ENCODE peak calls at places on chromosomes 2 and 18, in six cellular contexts. I is A549; L is cardiac fibroblast; V is T-helper 9 cell; Y is stimulated activated CD4-positive, alpha-beta T cell treated with anti-CD3 and anti-CD28 coated beads, Interleukin-4, amount 100 ng/mL, for 4 hours; Q is endothelial cell of umbilical vein. A is an unnamed sample.

GRCh38 chr2:196242131-196242620 is 70.8 kb upstream of the STK17B start:
- DNase-seq in L (no peak), Q (no peak), I (no peak), Y (no peak), V (no peak), A (no peak)

GRCh38 chr2:939936-940620 is 10.6 kb upstream of the SNTG2 start:
- DNase-seq in V (no peak), Y (no peak), Q (no peak), L (peak), I (no peak), A (no peak)

GRCh38 chr18:32301976-32302743 is 112.3 kb downstream of the MEP1B start:
- DNase-seq in V (no peak), Q (peak), L (peak), I (peak), Y (no peak), A (no peak)

GRCh38 chr18:50706199-50706598 is 113.6 kb downstream of the MRO start:
- DNase-seq in Y (no peak), V (no peak), Q (no peak), I (no peak), L (no peak), A (no peak)

GRCh38 chr18:23982154-23983071 is 32.1 kb upstream of the TTC39C start:
- DNase-seq in Y (no peak), L (peak), V (no peak), I (peak), Q (peak), A (no peak)

GRCh38 chr2:145832681-145833080 is 1312.8 kb upstream of the ZEB2 start:
- DNase-seq in I (no peak), Y (no peak), Q (no peak), L (no peak), V (no peak), A (no peak)

GRCh38 chr2:17083902-17084301 is 418.3 kb upstream of the CYRIA start:
- DNase-seq in Y (no peak), I (no peak), V (no peak), Q (no peak), L (no peak), A (no peak)

GRCh38 chr2:236244256-236244655 is 19.9 kb downstream of the ASB18 start:
- DNase-seq in V (no peak), Q (no peak), Y (no peak), L (no peak), I (no peak), A (no peak)

GRCh38 chr2:177721815-177722552 is 329.4 kb downstream of the AGPS start:
- DNase-seq in L (no peak), V (no peak), Q (no peak), Y (no peak), I (no peak), A (no peak)

GRCh38 chr2:170739048-170739447 is 23.9 kb downstream of the SP5 start:
- DNase-seq in I (peak), V (no peak), Y (no peak), Q (no peak), L (peak), A (peak)

GRCh38 chr2:176160251-176161040 is 3.3 kb downstream of the HOXD3 start:
- DNase-seq in L (peak), V (no peak), I (no peak), Y (no peak), Q (no peak), A (no peak)

GRCh38 chr18:13547347-13547746 is 179.0 kb downstream of the FAM210A start:
- DNase-seq in Q (no peak), L (no peak), I (no peak), Y (no peak), V (no peak), A (no peak)

GRCh38 chr18:45887585-45887984 is 62.1 kb downstream of the SIGLEC15 start:
- DNase-seq in Q (no peak), Y (no peak), V (no peak), I (no peak), L (no peak), A (no peak)

GRCh38 chr2:232970051-232970450 is 43.0 kb downstream of the NGEF start:
- DNase-seq in L (no peak), Y (no peak), V (no peak), I (no peak), Q (no peak), A (no peak)

GRCh38 chr2:224870341-224870740 is 154.2 kb upstream of the CCDC195 start:
- DNase-seq in I (no peak), Q (no peak), L (no peak), Y (no peak), V (no peak), A (no peak)

GRCh38 chr2:74009577-74009976 is 24.9 kb downstream of the TET3 start:
- DNase-seq in Y (no peak), I (no peak), V (no peak), Q (no peak), L (no peak), A (no peak)

GRCh38 chr18:39305756-39306155 is 1740.2 kb upstream of the CELF4 start:
- DNase-seq in I (no peak), L (no peak), Y (no peak), V (no peak), Q (peak), A (no peak)

GRCh38 chr18:24189664-24190346 is 50.9 kb downstream of the CABYR start:
- DNase-seq in Q (no peak), V (no peak), L (no peak), I (no peak), Y (no peak), A (no peak)

GRCh38 chr18:79517322-79517721 is 121.6 kb downstream of the NFATC1 start:
- DNase-seq in L (no peak), I (no peak), Y (peak), Q (no peak), V (peak), A (no peak)

GRCh38 chr18:22434973-22435608 is 17.4 kb upstream of the CTAGE1 start:
- DNase-seq in Y (no peak), I (peak), L (peak), Q (peak), V (no peak), A (no peak)

GRCh38 chr2:120227111-120227991 is 4.2 kb upstream of the TMEM185B start:
- DNase-seq in V (no peak), I (no peak), L (no peak), Y (peak), Q (no peak), A (no peak)

A was measured in Panc1.